ENCODE peak calls at places on chromosomes 3 and 15, in seven cellular contexts. Q is effector memory CD8-positive, alpha-beta T cell; E is GM23338; A is stomach; S is GM20000; P is ovary; X is activated naive CD4-positive, alpha-beta T cell treated with anti-CD3 and anti-CD28 coated beads, Interleukin-2, amount 50 U/mL, for 16 hours. K is an unnamed sample.
A peak's percentile ranks its signal among the peaks of the same experiment; 100 is the strongest.

GRCh38 chr15:97446138-97446537 is 514.4 kb upstream of the ARRDC4 start:
- DNase-seq in Q (no peak), S (no peak), P (no peak), A (no peak), E (peak; percentile 38), X (no peak), K (no peak)

GRCh38 chr3:172046268-172046915 is 7.0 kb downstream of the FNDC3B start:
- DNase-seq in A (no peak), Q (no peak), P (no peak), X (no peak), S (no peak), E (no peak), K (no peak)

GRCh38 chr3:59432676-59433075 is 382.9 kb upstream of the CFAP20DC start:
- DNase-seq in E (no peak), P (no peak), S (no peak), Q (no peak), A (no peak), X (no peak), K (no peak)

GRCh38 chr15:33722005-33722672 is 246.2 kb upstream of the CHRM5 start:
- DNase-seq in E (no peak), S (no peak), P (no peak), Q (no peak), X (no peak), A (no peak), K (no peak)

GRCh38 chr3:197881601-197882000 is 68.4 kb upstream of the RPL35A start:
- DNase-seq in P (no peak), E (no peak), X (no peak), Q (no peak), A (no peak), S (no peak), K (no peak)

GRCh38 chr3:117553461-117553860 is 843.9 kb downstream of the TUSC7 start:
- DNase-seq in E (no peak), X (no peak), Q (no peak), S (no peak), A (no peak), P (no peak), K (no peak)

GRCh38 chr3:66242788-66243463 is 22.1 kb downstream of the SLC25A26 start:
- DNase-seq in P (no peak), E (no peak), A (no peak), Q (no peak), S (no peak), X (no peak), K (no peak)

GRCh38 chr3:141050913-141051632 is at the start of gene SPSB4:
- DNase-seq in P (no peak), Q (no peak), E (peak; percentile 92), A (no peak), X (peak; percentile 19), S (no peak), K (no peak)

GRCh38 chr3:188510366-188510765 is 356.4 kb downstream of the LPP start:
- DNase-seq in E (no peak), S (no peak), X (no peak), A (no peak), P (no peak), Q (no peak), K (no peak)

GRCh38 chr3:88988906-88989305 is 118.5 kb upstream of the EPHA3 start:
- DNase-seq in P (no peak), X (no peak), Q (no peak), E (no peak), S (no peak), A (no peak), K (no peak)

GRCh38 chr3:47261301-47261700 is 21.3 kb downstream of the KIF9 start:
- DNase-seq in P (no peak), S (no peak), A (no peak), E (peak; percentile 10), Q (no peak), X (no peak), K (no peak)

GRCh38 chr3:143831208-143831607 is 17.1 kb downstream of the SLC9A9 start:
- DNase-seq in A (no peak), E (no peak), X (no peak), S (no peak), P (no peak), Q (no peak), K (no peak)

GRCh38 chr3:129054605-129055104 is 5.9 kb upstream of the GP9 start:
- DNase-seq in E (no peak), P (no peak), A (no peak), S (no peak), X (no peak), Q (no peak), K (no peak)

GRCh38 chr3:195249057-195249770 is 21.7 kb downstream of the XXYLT1 start:
- DNase-seq in A (no peak), S (no peak), E (no peak), Q (no peak), P (peak; percentile 6), X (no peak), K (no peak)

GRCh38 chr15:84598993-84599392 is 1.8 kb upstream of the ZSCAN2 start:
- DNase-seq in A (peak; percentile 37), S (peak; percentile 50), Q (no peak), P (peak; percentile 37), X (peak; percentile 17), E (peak; percentile 83), K (peak; percentile 30)

GRCh38 chr3:183306798-183307671 is 54.0 kb downstream of the B3GNT5 start:
- DNase-seq in A (peak; percentile 94), P (no peak), X (peak; percentile 26), Q (no peak), S (peak; percentile 49), E (no peak), K (peak; percentile 20)

GRCh38 chr15:38354321-38354929 is 99.5 kb upstream of the FAM98B start:
- DNase-seq in A (peak; percentile 56), Q (peak; percentile 71), X (peak; percentile 52), E (peak; percentile 72), S (peak; percentile 41), P (peak; percentile 66), K (peak; percentile 47)

GRCh38 chr3:100033814-100034490 is 80.3 kb downstream of the FILIP1L start:
- DNase-seq in P (no peak), X (no peak), Q (no peak), E (no peak), S (no peak), A (no peak), K (no peak)

GRCh38 chr3:178063475-178063874 is 472.8 kb upstream of the KCNMB2 start:
- DNase-seq in P (no peak), E (no peak), S (no peak), X (no peak), A (no peak), Q (no peak), K (no peak)

GRCh38 chr15:78446551-78446950 is 8.5 kb downstream of the IREB2 start:
- DNase-seq in A (no peak), Q (no peak), X (no peak), S (no peak), E (no peak), P (no peak), K (no peak)

GRCh38 chr3:170585937-170586310 is at the start of gene SLC7A14:
- DNase-seq in P (no peak), S (no peak), X (no peak), E (peak; percentile 75), Q (no peak), A (no peak), K (no peak)

GRCh38 chr3:117520582-117520981 is 811.0 kb downstream of the TUSC7 start:
- DNase-seq in X (no peak), Q (no peak), P (no peak), S (no peak), E (no peak), A (no peak), K (no peak)

GRCh38 chr3:183818706-183819624 is 6.4 kb downstream of the MAP6D1 start:
- DNase-seq in P (no peak), E (no peak), X (no peak), Q (no peak), A (no peak), S (no peak), K (no peak)

GRCh38 chr15:99105516-99106341 is 849 bp downstream of the SYNM start:
- DNase-seq in E (peak; percentile 89), A (peak; percentile 33), P (no peak), Q (peak; percentile 15), X (no peak), S (peak; percentile 65), K (peak; percentile 31)

GRCh38 chr3:127157181-127157828 is 35.6 kb upstream of the PRR23E start:
- DNase-seq in Q (no peak), A (no peak), P (no peak), E (no peak), S (no peak), X (no peak), K (no peak)

GRCh38 chr3:47984089-47984759 is 32.0 kb downstream of the MAP4 start:
- DNase-seq in X (no peak), S (no peak), A (no peak), P (no peak), E (no peak), Q (no peak), K (no peak)

GRCh38 chr3:139481116-139481515 is 4.8 kb upstream of the RBP2 start:
- DNase-seq in A (no peak), X (no peak), S (no peak), Q (no peak), E (peak; percentile 55), P (no peak), K (no peak)

GRCh38 chr15:29784413-29784812 is 37.9 kb downstream of the TJP1 start:
- DNase-seq in S (no peak), X (no peak), E (no peak), Q (no peak), P (no peak), A (no peak), K (no peak)

GRCh38 chr15:52004806-52005205 is 14.2 kb upstream of the MAPK6 start:
- DNase-seq in X (no peak), A (no peak), Q (no peak), S (no peak), P (no peak), E (no peak), K (no peak)

GRCh38 chr3:177934001-177934891 is 602.0 kb upstream of the KCNMB2 start:
- DNase-seq in S (no peak), E (peak; percentile 6), A (no peak), P (no peak), X (no peak), Q (no peak), K (no peak)

GRCh38 chr15:56425276-56425675 is 39.7 kb downstream of the MNS1 start:
- DNase-seq in A (no peak), X (no peak), S (no peak), E (no peak), P (no peak), Q (no peak), K (no peak)

GRCh38 chr15:48177875-48178611 is at the start of gene MYEF2:
- DNase-seq in Q (peak; percentile 44), A (peak; percentile 71), P (peak; percentile 37), X (peak; percentile 68), S (peak; percentile 86), E (peak; percentile 95), K (peak; percentile 24)

GRCh38 chr15:70121656-70122297 is 24.1 kb upstream of the TLE3 start:
- DNase-seq in Q (no peak), E (no peak), S (no peak), P (peak; percentile 88), A (peak; percentile 52), X (no peak), K (no peak)

GRCh38 chr3:181974198-181974597 is 262.5 kb downstream of the SOX2 start:
- DNase-seq in Q (no peak), X (no peak), E (no peak), S (no peak), A (no peak), P (no peak), K (no peak)

GRCh38 chr3:104291437-104291851 is 1075.3 kb upstream of the ALCAM start:
- DNase-seq in X (no peak), E (no peak), S (peak; percentile 10), P (no peak), A (no peak), Q (no peak), K (no peak)

GRCh38 chr15:55434989-55435825 is 26.9 kb downstream of the PIERCE2 start:
- DNase-seq in X (no peak), P (no peak), S (peak; percentile 54), Q (peak; percentile 14), E (peak; percentile 86), A (no peak), K (peak; percentile 34)

GRCh38 chr3:37198547-37198946 is 24.2 kb upstream of the LRRFIP2 start:
- DNase-seq in X (no peak), S (no peak), P (no peak), Q (no peak), A (no peak), E (no peak), K (no peak)

GRCh38 chr3:63972196-63972595 is 51.1 kb downstream of the PSMD6 start:
- DNase-seq in S (no peak), E (no peak), A (no peak), Q (no peak), P (no peak), X (no peak), K (no peak)

K was measured in immature natural killer cell.